ENCODE peak calls at places on chromosomes 3 and 15, in ten cellular contexts. One of them, this sample, is unnamed.

GRCh38 chr3:95911767-95912166 is 902.6 kb upstream of the EPHA6 start:
- DNase-seq in B cell: no peak
- DNase-seq in GM10248: no peak
- DNase-seq in H1: no peak
- DNase-seq in GM20000: no peak
- DNase-seq in nephron progenitor cell: no peak
- DNase-seq in uterus: no peak
- DNase-seq in pancreas: no peak
- DNase-seq in GM23338: no peak
- DNase-seq in activated B cell treated with CpG ODN at 0.5 μM for 24 hours: no peak
- DNase-seq in this sample: no peak

GRCh38 chr3:119663885-119664284 is 3.5 kb upstream of the POPDC2 start:
- DNase-seq in GM10248: no peak
- DNase-seq in H1: no peak
- DNase-seq in activated B cell treated with CpG ODN at 0.5 μM for 24 hours: no peak
- DNase-seq in GM23338: no peak
- DNase-seq in nephron progenitor cell: no peak
- DNase-seq in pancreas: no peak
- DNase-seq in uterus: no peak
- DNase-seq in B cell: no peak
- DNase-seq in GM20000: no peak
- DNase-seq in this sample: no peak

GRCh38 chr3:33919312-33919711 is 120.9 kb downstream of the PDCD6IP start:
- DNase-seq in activated B cell treated with CpG ODN at 0.5 μM for 24 hours: no peak
- DNase-seq in B cell: no peak
- DNase-seq in GM10248: no peak
- DNase-seq in H1: no peak
- DNase-seq in GM20000: no peak
- DNase-seq in nephron progenitor cell: no peak
- DNase-seq in pancreas: no peak
- DNase-seq in GM23338: no peak
- DNase-seq in uterus: no peak
- DNase-seq in this sample: no peak

GRCh38 chr15:38414351-38414750 is 39.6 kb upstream of the FAM98B start:
- DNase-seq in B cell: no peak
- DNase-seq in activated B cell treated with CpG ODN at 0.5 μM for 24 hours: no peak
- DNase-seq in GM20000: peak
- DNase-seq in GM23338: peak
- DNase-seq in H1: peak
- DNase-seq in GM10248: no peak
- DNase-seq in pancreas: no peak
- DNase-seq in nephron progenitor cell: peak
- DNase-seq in uterus: peak
- DNase-seq in this sample: peak

GRCh38 chr3:183313764-183314163 is 60.7 kb downstream of the B3GNT5 start:
- DNase-seq in B cell: no peak
- DNase-seq in pancreas: no peak
- DNase-seq in H1: no peak
- DNase-seq in GM20000: no peak
- DNase-seq in activated B cell treated with CpG ODN at 0.5 μM for 24 hours: no peak
- DNase-seq in nephron progenitor cell: no peak
- DNase-seq in uterus: no peak
- DNase-seq in GM23338: no peak
- DNase-seq in GM10248: no peak
- DNase-seq in this sample: no peak

GRCh38 chr3:18559323-18559972 is 134.3 kb upstream of the SATB1 start:
- DNase-seq in GM20000: peak
- DNase-seq in GM23338: peak
- DNase-seq in B cell: peak
- DNase-seq in uterus: no peak
- DNase-seq in nephron progenitor cell: peak
- DNase-seq in pancreas: peak
- DNase-seq in activated B cell treated with CpG ODN at 0.5 μM for 24 hours: no peak
- DNase-seq in H1: peak
- DNase-seq in GM10248: peak
- DNase-seq in this sample: peak

GRCh38 chr15:36782681-36783080 is 203.3 kb downstream of the CDIN1 start:
- DNase-seq in pancreas: no peak
- DNase-seq in activated B cell treated with CpG ODN at 0.5 μM for 24 hours: no peak
- DNase-seq in B cell: no peak
- DNase-seq in GM20000: no peak
- DNase-seq in nephron progenitor cell: no peak
- DNase-seq in uterus: no peak
- DNase-seq in GM23338: no peak
- DNase-seq in GM10248: no peak
- DNase-seq in H1: no peak
- DNase-seq in this sample: no peak

GRCh38 chr3:122299222-122299621 is 25.8 kb upstream of the CSTA start:
- DNase-seq in H1: no peak
- DNase-seq in B cell: no peak
- DNase-seq in uterus: no peak
- DNase-seq in pancreas: no peak
- DNase-seq in GM10248: no peak
- DNase-seq in activated B cell treated with CpG ODN at 0.5 μM for 24 hours: no peak
- DNase-seq in GM23338: no peak
- DNase-seq in nephron progenitor cell: no peak
- DNase-seq in GM20000: no peak
- DNase-seq in this sample: no peak

GRCh38 chr3:194381460-194381875 is 11.9 kb upstream of the LRRC15 start:
- DNase-seq in GM23338: no peak
- DNase-seq in GM20000: no peak
- DNase-seq in pancreas: no peak
- DNase-seq in H1: no peak
- DNase-seq in B cell: no peak
- DNase-seq in uterus: no peak
- DNase-seq in GM10248: no peak
- DNase-seq in activated B cell treated with CpG ODN at 0.5 μM for 24 hours: no peak
- DNase-seq in nephron progenitor cell: no peak
- DNase-seq in this sample: no peak

GRCh38 chr3:86269364-86270155 is 721.4 kb downstream of the VGLL3 start:
- DNase-seq in GM20000: no peak
- DNase-seq in GM23338: no peak
- DNase-seq in activated B cell treated with CpG ODN at 0.5 μM for 24 hours: no peak
- DNase-seq in nephron progenitor cell: no peak
- DNase-seq in B cell: no peak
- DNase-seq in H1: no peak
- DNase-seq in pancreas: no peak
- DNase-seq in uterus: no peak
- DNase-seq in GM10248: no peak
- DNase-seq in this sample: no peak

GRCh38 chr3:76369170-76369569 is 583.8 kb upstream of the ZNF717 start:
- DNase-seq in GM20000: no peak
- DNase-seq in H1: no peak
- DNase-seq in nephron progenitor cell: no peak
- DNase-seq in pancreas: no peak
- DNase-seq in activated B cell treated with CpG ODN at 0.5 μM for 24 hours: no peak
- DNase-seq in uterus: no peak
- DNase-seq in GM23338: peak
- DNase-seq in GM10248: no peak
- DNase-seq in B cell: no peak
- DNase-seq in this sample: no peak

GRCh38 chr15:88535607-88536313 is 10.7 kb downstream of the DET1 start:
- DNase-seq in pancreas: no peak
- DNase-seq in GM20000: no peak
- DNase-seq in B cell: no peak
- DNase-seq in nephron progenitor cell: no peak
- DNase-seq in uterus: no peak
- DNase-seq in GM23338: no peak
- DNase-seq in activated B cell treated with CpG ODN at 0.5 μM for 24 hours: no peak
- DNase-seq in GM10248: no peak
- DNase-seq in H1: no peak
- DNase-seq in this sample: no peak

GRCh38 chr3:1600206-1600605 is 498.5 kb upstream of the CNTN4 start:
- DNase-seq in pancreas: no peak
- DNase-seq in H1: no peak
- DNase-seq in GM10248: no peak
- DNase-seq in uterus: no peak
- DNase-seq in nephron progenitor cell: no peak
- DNase-seq in GM23338: no peak
- DNase-seq in activated B cell treated with CpG ODN at 0.5 μM for 24 hours: no peak
- DNase-seq in GM20000: no peak
- DNase-seq in B cell: no peak
- DNase-seq in this sample: no peak

GRCh38 chr15:43527016-43527801 is 9.8 kb downstream of the MAP1A start:
- DNase-seq in uterus: no peak
- DNase-seq in GM10248: no peak
- DNase-seq in GM23338: no peak
- DNase-seq in pancreas: no peak
- DNase-seq in GM20000: no peak
- DNase-seq in H1: no peak
- DNase-seq in B cell: no peak
- DNase-seq in nephron progenitor cell: no peak
- DNase-seq in activated B cell treated with CpG ODN at 0.5 μM for 24 hours: no peak
- DNase-seq in this sample: no peak

GRCh38 chr3:62597481-62597880 is 224.1 kb upstream of the FEZF2 start:
- DNase-seq in GM20000: no peak
- DNase-seq in uterus: no peak
- DNase-seq in activated B cell treated with CpG ODN at 0.5 μM for 24 hours: no peak
- DNase-seq in nephron progenitor cell: peak
- DNase-seq in pancreas: no peak
- DNase-seq in GM10248: no peak
- DNase-seq in B cell: no peak
- DNase-seq in H1: no peak
- DNase-seq in GM23338: no peak
- DNase-seq in this sample: no peak

GRCh38 chr3:4785551-4785950 is 193.7 kb upstream of the BHLHE40 start:
- DNase-seq in B cell: no peak
- DNase-seq in H1: no peak
- DNase-seq in uterus: no peak
- DNase-seq in pancreas: no peak
- DNase-seq in activated B cell treated with CpG ODN at 0.5 μM for 24 hours: no peak
- DNase-seq in nephron progenitor cell: no peak
- DNase-seq in GM20000: no peak
- DNase-seq in GM10248: no peak
- DNase-seq in GM23338: no peak
- DNase-seq in this sample: no peak

GRCh38 chr3:10950476-10951294 is 41.9 kb upstream of the SLC6A1 start:
- DNase-seq in pancreas: no peak
- DNase-seq in B cell: no peak
- DNase-seq in GM23338: peak
- DNase-seq in GM20000: no peak
- DNase-seq in nephron progenitor cell: peak
- DNase-seq in GM10248: peak
- DNase-seq in H1: no peak
- DNase-seq in activated B cell treated with CpG ODN at 0.5 μM for 24 hours: no peak
- DNase-seq in uterus: peak
- DNase-seq in this sample: peak
- TF ChIP-seq CTCF in pancreas: no peak
- TF ChIP-seq CTCF in B cell: no peak
- TF ChIP-seq CTCF in GM23338: peak
- TF ChIP-seq CTCF in GM20000: peak
- TF ChIP-seq CTCF in nephron progenitor cell: peak
- TF ChIP-seq CTCF in GM10248: peak
- TF ChIP-seq CTCF in H1: peak
- TF ChIP-seq CTCF in activated B cell treated with CpG ODN at 0.5 μM for 24 hours: no peak
- TF ChIP-seq CTCF in uterus: peak
- TF ChIP-seq CTCF in this sample: peak

DNA sequence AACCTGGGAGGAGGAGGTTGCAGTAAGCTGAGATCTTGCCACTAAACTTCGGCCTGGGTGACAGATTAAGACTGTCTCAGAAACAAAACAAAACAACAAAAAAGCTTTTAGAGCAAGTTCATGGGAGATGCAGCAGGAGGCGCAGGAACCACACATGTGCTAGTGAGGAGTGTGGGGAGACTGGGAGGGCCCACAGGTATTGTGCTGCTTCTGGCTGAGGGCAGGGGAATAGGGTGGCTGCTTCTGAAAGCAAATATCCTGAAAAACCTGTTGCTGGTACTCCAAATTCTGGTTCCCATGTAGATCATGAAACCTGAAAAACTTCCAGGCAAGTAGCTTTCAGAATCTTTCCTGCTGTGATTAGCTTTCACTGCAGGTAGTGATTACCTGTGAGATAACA is 22.1 kb downstream of the TYRO3 start:
- DNase-seq in H1: no peak
- DNase-seq in uterus: no peak
- DNase-seq in B cell: no peak
- DNase-seq in GM23338: peak
- DNase-seq in activated B cell treated with CpG ODN at 0.5 μM for 24 hours: no peak
- DNase-seq in GM20000: no peak
- DNase-seq in nephron progenitor cell: no peak
- DNase-seq in GM10248: no peak
- DNase-seq in pancreas: no peak
- DNase-seq in this sample: no peak
- TF ChIP-seq CTCF in H1: peak
- TF ChIP-seq CTCF in uterus: no peak
- TF ChIP-seq CTCF in B cell: no peak
- TF ChIP-seq CTCF in GM23338: peak
- TF ChIP-seq CTCF in activated B cell treated with CpG ODN at 0.5 μM for 24 hours: no peak
- TF ChIP-seq CTCF in GM20000: no peak
- TF ChIP-seq CTCF in nephron progenitor cell: no peak
- TF ChIP-seq CTCF in GM10248: peak
- TF ChIP-seq CTCF in pancreas: no peak
- TF ChIP-seq CTCF in this sample: peak

DNA sequence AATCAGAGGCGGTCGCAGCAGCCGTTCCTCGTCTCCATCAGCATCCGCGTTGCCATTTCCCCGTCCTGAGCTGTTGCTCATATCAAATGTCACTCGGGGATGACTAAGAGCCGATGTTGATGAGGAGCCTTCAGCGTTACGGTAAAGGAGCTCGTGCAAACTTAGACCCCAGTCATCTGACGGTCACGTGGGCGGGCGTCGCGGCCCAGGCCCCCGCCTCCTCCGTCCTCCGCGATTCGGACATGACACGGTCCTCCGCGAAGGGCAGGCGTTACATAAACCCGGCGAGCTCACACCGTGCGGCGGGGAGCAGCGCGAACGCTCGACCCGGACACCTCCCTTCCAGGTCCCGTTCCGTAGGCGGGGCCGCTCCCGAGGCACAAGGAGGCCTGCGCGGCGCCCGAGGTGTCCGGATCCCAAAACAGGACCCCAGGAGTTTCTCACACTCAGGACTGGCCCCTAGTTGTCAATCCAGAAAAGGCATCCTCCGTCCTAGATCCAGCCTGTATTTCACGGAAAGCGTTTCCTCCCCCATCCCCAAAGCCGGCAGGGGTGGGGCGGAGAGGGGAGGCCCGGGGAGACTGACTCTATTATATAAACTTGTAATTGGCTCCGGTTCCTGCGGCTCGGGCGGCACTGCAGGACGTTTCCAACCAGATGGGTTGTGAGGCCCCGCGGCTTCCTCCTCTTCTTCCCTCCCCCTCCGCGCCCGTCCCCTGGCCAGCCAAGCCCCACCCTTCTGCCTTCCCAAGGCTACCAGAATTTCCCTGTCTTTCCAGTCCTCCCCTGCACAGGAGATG is 100.0 kb upstream of the IGF1R start:
- DNase-seq in pancreas: peak
- DNase-seq in uterus: peak
- DNase-seq in nephron progenitor cell: peak
- DNase-seq in GM23338: peak
- DNase-seq in activated B cell treated with CpG ODN at 0.5 μM for 24 hours: peak
- DNase-seq in H1: peak
- DNase-seq in B cell: no peak
- DNase-seq in GM20000: no peak
- DNase-seq in GM10248: no peak
- DNase-seq in this sample: peak
- TF ChIP-seq CTCF in pancreas: no peak
- TF ChIP-seq CTCF in uterus: peak
- TF ChIP-seq CTCF in nephron progenitor cell: peak
- TF ChIP-seq CTCF in GM23338: peak
- TF ChIP-seq CTCF in activated B cell treated with CpG ODN at 0.5 μM for 24 hours: no peak
- TF ChIP-seq CTCF in H1: peak
- TF ChIP-seq CTCF in B cell: no peak
- TF ChIP-seq CTCF in GM20000: no peak
- TF ChIP-seq CTCF in GM10248: no peak
- TF ChIP-seq CTCF in this sample: no peak

GRCh38 chr3:107927361-107928083 is 163.3 kb downstream of the CD47 start:
- DNase-seq in B cell: peak
- DNase-seq in nephron progenitor cell: peak
- DNase-seq in activated B cell treated with CpG ODN at 0.5 μM for 24 hours: peak
- DNase-seq in H1: peak
- DNase-seq in GM23338: peak
- DNase-seq in pancreas: peak
- DNase-seq in uterus: peak
- DNase-seq in GM20000: peak
- DNase-seq in GM10248: peak
- DNase-seq in this sample: peak
- TF ChIP-seq CTCF in B cell: peak
- TF ChIP-seq CTCF in nephron progenitor cell: peak
- TF ChIP-seq CTCF in activated B cell treated with CpG ODN at 0.5 μM for 24 hours: peak
- TF ChIP-seq CTCF in H1: peak
- TF ChIP-seq CTCF in GM23338: peak
- TF ChIP-seq CTCF in pancreas: peak
- TF ChIP-seq CTCF in uterus: peak
- TF ChIP-seq CTCF in GM20000: peak
- TF ChIP-seq CTCF in GM10248: peak
- TF ChIP-seq CTCF in this sample: peak

This sample was measured in GM13977.